ENCODE peak calls at places on chromosome 16, in nine cellular contexts. One of them, this sample, is unnamed.

GRCh38 chr16:17160285-17160854 is 310.4 kb downstream of the XYLT1 start:
- DNase-seq in GM13977: no peak
- DNase-seq in stimulated activated CD4-positive, alpha-beta T cell treated with anti-CD3 and anti-CD28 coated beads, Interleukin-12 subunit alpha, Interleukin-12 subunit beta, amount 100 ng/mL, for 48 hours: no peak
- DNase-seq in NCI-H510A treated with DMSO at 0.1 percent for 48 hours: peak
- DNase-seq in stimulated activated CD8-positive, alpha-beta memory T cell treated with anti-CD3 and anti-CD28 coated beads, Interleukin-2, amount 100 ng/mL, for 48 hours: no peak
- DNase-seq in amniotic stem cell: no peak
- DNase-seq in omental fat pad: no peak
- DNase-seq in NCI-H146: no peak
- DNase-seq in brain microvascular endothelial cell: no peak
- DNase-seq in this sample: no peak

GRCh38 chr16:67565470-67566100 is 3.3 kb downstream of the CTCF start:
- DNase-seq in omental fat pad: no peak
- DNase-seq in brain microvascular endothelial cell: no peak
- DNase-seq in stimulated activated CD4-positive, alpha-beta T cell treated with anti-CD3 and anti-CD28 coated beads, Interleukin-12 subunit alpha, Interleukin-12 subunit beta, amount 100 ng/mL, for 48 hours: no peak
- DNase-seq in stimulated activated CD8-positive, alpha-beta memory T cell treated with anti-CD3 and anti-CD28 coated beads, Interleukin-2, amount 100 ng/mL, for 48 hours: no peak
- DNase-seq in amniotic stem cell: no peak
- DNase-seq in GM13977: no peak
- DNase-seq in NCI-H146: no peak
- DNase-seq in NCI-H510A treated with DMSO at 0.1 percent for 48 hours: no peak
- DNase-seq in this sample: no peak

GRCh38 chr16:74480150-74481029 is 59.1 kb upstream of the CLEC18B start:
- DNase-seq in amniotic stem cell: no peak
- DNase-seq in stimulated activated CD4-positive, alpha-beta T cell treated with anti-CD3 and anti-CD28 coated beads, Interleukin-12 subunit alpha, Interleukin-12 subunit beta, amount 100 ng/mL, for 48 hours: no peak
- DNase-seq in omental fat pad: no peak
- DNase-seq in brain microvascular endothelial cell: no peak
- DNase-seq in NCI-H146: no peak
- DNase-seq in NCI-H510A treated with DMSO at 0.1 percent for 48 hours: no peak
- DNase-seq in GM13977: no peak
- DNase-seq in stimulated activated CD8-positive, alpha-beta memory T cell treated with anti-CD3 and anti-CD28 coated beads, Interleukin-2, amount 100 ng/mL, for 48 hours: no peak
- DNase-seq in this sample: no peak

GRCh38 chr16:17448640-17449638 is 21.8 kb downstream of the XYLT1 start:
- DNase-seq in omental fat pad: no peak
- DNase-seq in brain microvascular endothelial cell: no peak
- DNase-seq in amniotic stem cell: no peak
- DNase-seq in stimulated activated CD8-positive, alpha-beta memory T cell treated with anti-CD3 and anti-CD28 coated beads, Interleukin-2, amount 100 ng/mL, for 48 hours: no peak
- DNase-seq in NCI-H510A treated with DMSO at 0.1 percent for 48 hours: no peak
- DNase-seq in NCI-H146: no peak
- DNase-seq in stimulated activated CD4-positive, alpha-beta T cell treated with anti-CD3 and anti-CD28 coated beads, Interleukin-12 subunit alpha, Interleukin-12 subunit beta, amount 100 ng/mL, for 48 hours: peak
- DNase-seq in GM13977: peak
- DNase-seq in this sample: no peak

GRCh38 chr16:2950773-2951172 is 13.3 kb upstream of the KREMEN2 start:
- DNase-seq in brain microvascular endothelial cell: no peak
- DNase-seq in stimulated activated CD4-positive, alpha-beta T cell treated with anti-CD3 and anti-CD28 coated beads, Interleukin-12 subunit alpha, Interleukin-12 subunit beta, amount 100 ng/mL, for 48 hours: no peak
- DNase-seq in omental fat pad: no peak
- DNase-seq in NCI-H510A treated with DMSO at 0.1 percent for 48 hours: no peak
- DNase-seq in NCI-H146: no peak
- DNase-seq in GM13977: no peak
- DNase-seq in amniotic stem cell: no peak
- DNase-seq in stimulated activated CD8-positive, alpha-beta memory T cell treated with anti-CD3 and anti-CD28 coated beads, Interleukin-2, amount 100 ng/mL, for 48 hours: no peak
- DNase-seq in this sample: no peak

GRCh38 chr16:2161911-2162310 is 6.3 kb downstream of the TRAF7 start:
- DNase-seq in stimulated activated CD4-positive, alpha-beta T cell treated with anti-CD3 and anti-CD28 coated beads, Interleukin-12 subunit alpha, Interleukin-12 subunit beta, amount 100 ng/mL, for 48 hours: no peak
- DNase-seq in GM13977: no peak
- DNase-seq in NCI-H146: no peak
- DNase-seq in stimulated activated CD8-positive, alpha-beta memory T cell treated with anti-CD3 and anti-CD28 coated beads, Interleukin-2, amount 100 ng/mL, for 48 hours: no peak
- DNase-seq in omental fat pad: no peak
- DNase-seq in brain microvascular endothelial cell: no peak
- DNase-seq in amniotic stem cell: no peak
- DNase-seq in NCI-H510A treated with DMSO at 0.1 percent for 48 hours: no peak
- DNase-seq in this sample: no peak

GRCh38 chr16:68995011-68995504 is 110.4 kb upstream of the HAS3 start:
- DNase-seq in omental fat pad: no peak
- DNase-seq in stimulated activated CD4-positive, alpha-beta T cell treated with anti-CD3 and anti-CD28 coated beads, Interleukin-12 subunit alpha, Interleukin-12 subunit beta, amount 100 ng/mL, for 48 hours: no peak
- DNase-seq in NCI-H146: peak
- DNase-seq in stimulated activated CD8-positive, alpha-beta memory T cell treated with anti-CD3 and anti-CD28 coated beads, Interleukin-2, amount 100 ng/mL, for 48 hours: no peak
- DNase-seq in brain microvascular endothelial cell: peak
- DNase-seq in amniotic stem cell: no peak
- DNase-seq in GM13977: no peak
- DNase-seq in NCI-H510A treated with DMSO at 0.1 percent for 48 hours: no peak
- DNase-seq in this sample: no peak

GRCh38 chr16:2473425-2473926 is 1.5 kb upstream of the TBC1D24 start:
- DNase-seq in GM13977: no peak
- DNase-seq in stimulated activated CD8-positive, alpha-beta memory T cell treated with anti-CD3 and anti-CD28 coated beads, Interleukin-2, amount 100 ng/mL, for 48 hours: no peak
- DNase-seq in amniotic stem cell: no peak
- DNase-seq in omental fat pad: no peak
- DNase-seq in brain microvascular endothelial cell: no peak
- DNase-seq in stimulated activated CD4-positive, alpha-beta T cell treated with anti-CD3 and anti-CD28 coated beads, Interleukin-12 subunit alpha, Interleukin-12 subunit beta, amount 100 ng/mL, for 48 hours: no peak
- DNase-seq in NCI-H146: peak
- DNase-seq in NCI-H510A treated with DMSO at 0.1 percent for 48 hours: no peak
- DNase-seq in this sample: no peak

GRCh38 chr16:19601083-19601976 is 45.8 kb downstream of the VPS35L start:
- DNase-seq in GM13977: peak
- DNase-seq in amniotic stem cell: no peak
- DNase-seq in stimulated activated CD4-positive, alpha-beta T cell treated with anti-CD3 and anti-CD28 coated beads, Interleukin-12 subunit alpha, Interleukin-12 subunit beta, amount 100 ng/mL, for 48 hours: peak
- DNase-seq in omental fat pad: no peak
- DNase-seq in brain microvascular endothelial cell: peak
- DNase-seq in NCI-H146: peak
- DNase-seq in stimulated activated CD8-positive, alpha-beta memory T cell treated with anti-CD3 and anti-CD28 coated beads, Interleukin-2, amount 100 ng/mL, for 48 hours: no peak
- DNase-seq in NCI-H510A treated with DMSO at 0.1 percent for 48 hours: peak
- DNase-seq in this sample: no peak

GRCh38 chr16:88649924-88650748 is 717 bp downstream of the CYBA start:
- DNase-seq in amniotic stem cell: no peak
- DNase-seq in NCI-H146: peak
- DNase-seq in stimulated activated CD8-positive, alpha-beta memory T cell treated with anti-CD3 and anti-CD28 coated beads, Interleukin-2, amount 100 ng/mL, for 48 hours: no peak
- DNase-seq in stimulated activated CD4-positive, alpha-beta T cell treated with anti-CD3 and anti-CD28 coated beads, Interleukin-12 subunit alpha, Interleukin-12 subunit beta, amount 100 ng/mL, for 48 hours: no peak
- DNase-seq in GM13977: peak
- DNase-seq in omental fat pad: no peak
- DNase-seq in NCI-H510A treated with DMSO at 0.1 percent for 48 hours: peak
- DNase-seq in brain microvascular endothelial cell: no peak
- DNase-seq in this sample: no peak

GRCh38 chr16:27439273-27440018 is 37.5 kb downstream of the IL21R start:
- DNase-seq in stimulated activated CD4-positive, alpha-beta T cell treated with anti-CD3 and anti-CD28 coated beads, Interleukin-12 subunit alpha, Interleukin-12 subunit beta, amount 100 ng/mL, for 48 hours: no peak
- DNase-seq in brain microvascular endothelial cell: no peak
- DNase-seq in stimulated activated CD8-positive, alpha-beta memory T cell treated with anti-CD3 and anti-CD28 coated beads, Interleukin-2, amount 100 ng/mL, for 48 hours: no peak
- DNase-seq in amniotic stem cell: no peak
- DNase-seq in NCI-H510A treated with DMSO at 0.1 percent for 48 hours: no peak
- DNase-seq in omental fat pad: no peak
- DNase-seq in NCI-H146: no peak
- DNase-seq in GM13977: no peak
- DNase-seq in this sample: no peak

GRCh38 chr16:74896389-74897370 is 88.2 kb downstream of the WDR59 start:
- DNase-seq in NCI-H510A treated with DMSO at 0.1 percent for 48 hours: no peak
- DNase-seq in stimulated activated CD4-positive, alpha-beta T cell treated with anti-CD3 and anti-CD28 coated beads, Interleukin-12 subunit alpha, Interleukin-12 subunit beta, amount 100 ng/mL, for 48 hours: no peak
- DNase-seq in amniotic stem cell: peak
- DNase-seq in brain microvascular endothelial cell: peak
- DNase-seq in omental fat pad: no peak
- DNase-seq in GM13977: no peak
- DNase-seq in stimulated activated CD8-positive, alpha-beta memory T cell treated with anti-CD3 and anti-CD28 coated beads, Interleukin-2, amount 100 ng/mL, for 48 hours: no peak
- DNase-seq in NCI-H146: no peak
- DNase-seq in this sample: no peak

GRCh38 chr16:6446370-6446769 is 886.3 kb upstream of the RBFOX1 start:
- DNase-seq in brain microvascular endothelial cell: no peak
- DNase-seq in NCI-H146: no peak
- DNase-seq in amniotic stem cell: no peak
- DNase-seq in GM13977: no peak
- DNase-seq in omental fat pad: no peak
- DNase-seq in stimulated activated CD4-positive, alpha-beta T cell treated with anti-CD3 and anti-CD28 coated beads, Interleukin-12 subunit alpha, Interleukin-12 subunit beta, amount 100 ng/mL, for 48 hours: no peak
- DNase-seq in stimulated activated CD8-positive, alpha-beta memory T cell treated with anti-CD3 and anti-CD28 coated beads, Interleukin-2, amount 100 ng/mL, for 48 hours: no peak
- DNase-seq in NCI-H510A treated with DMSO at 0.1 percent for 48 hours: no peak
- DNase-seq in this sample: no peak

GRCh38 chr16:50548659-50549560 is 714 bp downstream of the NKD1 start:
- DNase-seq in brain microvascular endothelial cell: no peak
- DNase-seq in amniotic stem cell: no peak
- DNase-seq in stimulated activated CD8-positive, alpha-beta memory T cell treated with anti-CD3 and anti-CD28 coated beads, Interleukin-2, amount 100 ng/mL, for 48 hours: peak
- DNase-seq in NCI-H510A treated with DMSO at 0.1 percent for 48 hours: peak
- DNase-seq in stimulated activated CD4-positive, alpha-beta T cell treated with anti-CD3 and anti-CD28 coated beads, Interleukin-12 subunit alpha, Interleukin-12 subunit beta, amount 100 ng/mL, for 48 hours: peak
- DNase-seq in omental fat pad: no peak
- DNase-seq in NCI-H146: peak
- DNase-seq in GM13977: no peak
- DNase-seq in this sample: no peak

GRCh38 chr16:4266372-4266771 is 6.5 kb downstream of the TFAP4 start:
- DNase-seq in NCI-H146: no peak
- DNase-seq in GM13977: no peak
- DNase-seq in NCI-H510A treated with DMSO at 0.1 percent for 48 hours: no peak
- DNase-seq in stimulated activated CD8-positive, alpha-beta memory T cell treated with anti-CD3 and anti-CD28 coated beads, Interleukin-2, amount 100 ng/mL, for 48 hours: no peak
- DNase-seq in brain microvascular endothelial cell: no peak
- DNase-seq in stimulated activated CD4-positive, alpha-beta T cell treated with anti-CD3 and anti-CD28 coated beads, Interleukin-12 subunit alpha, Interleukin-12 subunit beta, amount 100 ng/mL, for 48 hours: no peak
- DNase-seq in omental fat pad: no peak
- DNase-seq in amniotic stem cell: no peak
- DNase-seq in this sample: peak

GRCh38 chr16:78211951-78212350 is 112.5 kb downstream of the WWOX start:
- DNase-seq in NCI-H146: no peak
- DNase-seq in amniotic stem cell: no peak
- DNase-seq in GM13977: no peak
- DNase-seq in omental fat pad: no peak
- DNase-seq in brain microvascular endothelial cell: no peak
- DNase-seq in stimulated activated CD8-positive, alpha-beta memory T cell treated with anti-CD3 and anti-CD28 coated beads, Interleukin-2, amount 100 ng/mL, for 48 hours: no peak
- DNase-seq in NCI-H510A treated with DMSO at 0.1 percent for 48 hours: no peak
- DNase-seq in stimulated activated CD4-positive, alpha-beta T cell treated with anti-CD3 and anti-CD28 coated beads, Interleukin-12 subunit alpha, Interleukin-12 subunit beta, amount 100 ng/mL, for 48 hours: no peak
- DNase-seq in this sample: no peak

GRCh38 chr16:28210979-28211505 is 723 bp downstream of the XPO6 start:
- DNase-seq in NCI-H510A treated with DMSO at 0.1 percent for 48 hours: peak
- DNase-seq in GM13977: peak
- DNase-seq in amniotic stem cell: peak
- DNase-seq in NCI-H146: peak
- DNase-seq in omental fat pad: peak
- DNase-seq in stimulated activated CD8-positive, alpha-beta memory T cell treated with anti-CD3 and anti-CD28 coated beads, Interleukin-2, amount 100 ng/mL, for 48 hours: peak
- DNase-seq in brain microvascular endothelial cell: peak
- DNase-seq in stimulated activated CD4-positive, alpha-beta T cell treated with anti-CD3 and anti-CD28 coated beads, Interleukin-12 subunit alpha, Interleukin-12 subunit beta, amount 100 ng/mL, for 48 hours: peak
- DNase-seq in this sample: peak

This sample was measured in SW 1271.